ENCODE peak calls at places on chromosomes 2 and 18, in eight cellular contexts. One of them, this sample, is unnamed.

GRCh38 chr2:239902749-239903201 is 122.4 kb downstream of the NDUFA10 start:
- DNase-seq in cardiac muscle cell: no peak
- DNase-seq in fibroblast of lung: no peak
- DNase-seq in GM23338: peak; percentile 47
- DNase-seq in transverse colon: no peak
- DNase-seq in upper lobe of right lung: no peak
- DNase-seq in mucosa of descending colon: no peak
- DNase-seq in sigmoid colon: no peak
- DNase-seq in this sample: no peak

GRCh38 chr2:6877402-6878305 is at the start of gene RSAD2:
- DNase-seq in transverse colon: peak; percentile 22
- DNase-seq in fibroblast of lung: peak; percentile 42
- DNase-seq in mucosa of descending colon: peak; percentile 67
- DNase-seq in GM23338: no peak
- DNase-seq in sigmoid colon: no peak
- DNase-seq in upper lobe of right lung: no peak
- DNase-seq in cardiac muscle cell: peak; percentile 28
- DNase-seq in this sample: peak; percentile 66

GRCh38 chr2:157810037-157810436 is 66.1 kb downstream of the ACVR1 start:
- DNase-seq in fibroblast of lung: no peak
- DNase-seq in cardiac muscle cell: peak; percentile 48
- DNase-seq in sigmoid colon: no peak
- DNase-seq in mucosa of descending colon: no peak
- DNase-seq in upper lobe of right lung: no peak
- DNase-seq in transverse colon: no peak
- DNase-seq in GM23338: no peak
- DNase-seq in this sample: no peak

GRCh38 chr2:3641181-3641580 is 16.8 kb upstream of the ALLC start:
- DNase-seq in mucosa of descending colon: no peak
- DNase-seq in transverse colon: no peak
- DNase-seq in sigmoid colon: peak; percentile 42
- DNase-seq in GM23338: no peak
- DNase-seq in fibroblast of lung: no peak
- DNase-seq in cardiac muscle cell: no peak
- DNase-seq in upper lobe of right lung: peak; percentile 61
- DNase-seq in this sample: no peak

GRCh38 chr2:158049129-158049855 is 52.4 kb upstream of the UPP2 start:
- DNase-seq in transverse colon: no peak
- DNase-seq in fibroblast of lung: no peak
- DNase-seq in upper lobe of right lung: no peak
- DNase-seq in sigmoid colon: no peak
- DNase-seq in mucosa of descending colon: no peak
- DNase-seq in cardiac muscle cell: no peak
- DNase-seq in GM23338: no peak
- DNase-seq in this sample: no peak

GRCh38 chr18:46621111-46621766 is 35.8 kb downstream of the LOXHD1 start:
- DNase-seq in mucosa of descending colon: no peak
- DNase-seq in fibroblast of lung: no peak
- DNase-seq in GM23338: no peak
- DNase-seq in transverse colon: no peak
- DNase-seq in sigmoid colon: no peak
- DNase-seq in upper lobe of right lung: no peak
- DNase-seq in cardiac muscle cell: no peak
- DNase-seq in this sample: no peak

GRCh38 chr2:239380831-239381708 is 19.8 kb downstream of the HDAC4 start:
- DNase-seq in mucosa of descending colon: peak; percentile 34
- DNase-seq in fibroblast of lung: no peak
- DNase-seq in cardiac muscle cell: no peak
- DNase-seq in upper lobe of right lung: peak; percentile 66
- DNase-seq in transverse colon: peak; percentile 35
- DNase-seq in sigmoid colon: peak; percentile 62
- DNase-seq in GM23338: no peak
- DNase-seq in this sample: no peak

GRCh38 chr2:240946654-240947053 is 40.5 kb downstream of the CROCC2 start:
- DNase-seq in sigmoid colon: peak; percentile 32
- DNase-seq in transverse colon: peak; percentile 3
- DNase-seq in upper lobe of right lung: peak; percentile 64
- DNase-seq in fibroblast of lung: no peak
- DNase-seq in mucosa of descending colon: no peak
- DNase-seq in GM23338: no peak
- DNase-seq in cardiac muscle cell: no peak
- DNase-seq in this sample: peak; percentile 85

GRCh38 chr2:67216881-67217280 is 180.3 kb upstream of the ETAA1 start:
- DNase-seq in sigmoid colon: no peak
- DNase-seq in fibroblast of lung: no peak
- DNase-seq in transverse colon: no peak
- DNase-seq in cardiac muscle cell: no peak
- DNase-seq in GM23338: no peak
- DNase-seq in mucosa of descending colon: no peak
- DNase-seq in upper lobe of right lung: no peak
- DNase-seq in this sample: no peak

GRCh38 chr2:46802665-46803550 is 112.7 kb downstream of the MCFD2 start:
- DNase-seq in fibroblast of lung: no peak
- DNase-seq in GM23338: no peak
- DNase-seq in cardiac muscle cell: no peak
- DNase-seq in sigmoid colon: no peak
- DNase-seq in upper lobe of right lung: no peak
- DNase-seq in mucosa of descending colon: peak; percentile 49
- DNase-seq in transverse colon: no peak
- DNase-seq in this sample: peak; percentile 24

GRCh38 chr2:233789554-233789953 is 11.4 kb downstream of the MROH2A start:
- DNase-seq in GM23338: no peak
- DNase-seq in fibroblast of lung: no peak
- DNase-seq in transverse colon: no peak
- DNase-seq in mucosa of descending colon: no peak
- DNase-seq in cardiac muscle cell: no peak
- DNase-seq in sigmoid colon: no peak
- DNase-seq in upper lobe of right lung: peak; percentile 48
- DNase-seq in this sample: no peak

GRCh38 chr2:240425236-240425615 is 10.2 kb upstream of the GPC1 start:
- DNase-seq in upper lobe of right lung: no peak
- DNase-seq in cardiac muscle cell: no peak
- DNase-seq in GM23338: no peak
- DNase-seq in sigmoid colon: no peak
- DNase-seq in mucosa of descending colon: no peak
- DNase-seq in transverse colon: no peak
- DNase-seq in fibroblast of lung: no peak
- DNase-seq in this sample: no peak

GRCh38 chr2:9001229-9001628 is 2.3 kb downstream of the MBOAT2 start:
- DNase-seq in fibroblast of lung: peak; percentile 58
- DNase-seq in mucosa of descending colon: peak; percentile 46
- DNase-seq in upper lobe of right lung: no peak
- DNase-seq in GM23338: no peak
- DNase-seq in sigmoid colon: no peak
- DNase-seq in cardiac muscle cell: no peak
- DNase-seq in transverse colon: peak; percentile 23
- DNase-seq in this sample: peak; percentile 77

GRCh38 chr2:237429761-237430160 is 15.8 kb upstream of the COL6A3 start:
- DNase-seq in sigmoid colon: no peak
- DNase-seq in GM23338: no peak
- DNase-seq in fibroblast of lung: peak; percentile 68
- DNase-seq in upper lobe of right lung: peak; percentile 91
- DNase-seq in transverse colon: no peak
- DNase-seq in mucosa of descending colon: no peak
- DNase-seq in cardiac muscle cell: no peak
- DNase-seq in this sample: peak; percentile 63

GRCh38 chr2:106580241-106580640 is 93.1 kb downstream of the CD8B2 start:
- DNase-seq in fibroblast of lung: no peak
- DNase-seq in mucosa of descending colon: no peak
- DNase-seq in cardiac muscle cell: no peak
- DNase-seq in transverse colon: no peak
- DNase-seq in GM23338: no peak
- DNase-seq in sigmoid colon: no peak
- DNase-seq in upper lobe of right lung: peak; percentile 36
- DNase-seq in this sample: no peak

GRCh38 chr2:106582431-106583143 is 95.4 kb downstream of the CD8B2 start:
- DNase-seq in fibroblast of lung: peak; percentile 62
- DNase-seq in sigmoid colon: peak; percentile 91
- DNase-seq in upper lobe of right lung: peak; percentile 70
- DNase-seq in cardiac muscle cell: peak; percentile 89
- DNase-seq in transverse colon: peak; percentile 76
- DNase-seq in mucosa of descending colon: peak; percentile 78
- DNase-seq in GM23338: peak; percentile 86
- DNase-seq in this sample: peak; percentile 88

GRCh38 chr2:106581276-106581675 is 94.1 kb downstream of the CD8B2 start:
- DNase-seq in sigmoid colon: no peak
- DNase-seq in mucosa of descending colon: no peak
- DNase-seq in upper lobe of right lung: peak; percentile 33
- DNase-seq in cardiac muscle cell: no peak
- DNase-seq in transverse colon: no peak
- DNase-seq in GM23338: no peak
- DNase-seq in fibroblast of lung: no peak
- DNase-seq in this sample: no peak

GRCh38 chr2:106579750-106580197 is 92.6 kb downstream of the CD8B2 start:
- DNase-seq in upper lobe of right lung: peak; percentile 30
- DNase-seq in sigmoid colon: no peak
- DNase-seq in GM23338: no peak
- DNase-seq in fibroblast of lung: no peak
- DNase-seq in transverse colon: no peak
- DNase-seq in cardiac muscle cell: no peak
- DNase-seq in mucosa of descending colon: no peak
- DNase-seq in this sample: no peak

GRCh38 chr2:106581755-106582430 is 94.7 kb downstream of the CD8B2 start:
- DNase-seq in mucosa of descending colon: peak; percentile 48
- DNase-seq in GM23338: peak; percentile 55
- DNase-seq in upper lobe of right lung: peak; percentile 74
- DNase-seq in sigmoid colon: peak; percentile 86
- DNase-seq in cardiac muscle cell: peak; percentile 81
- DNase-seq in fibroblast of lung: peak; percentile 56
- DNase-seq in transverse colon: peak; percentile 51
- DNase-seq in this sample: peak; percentile 91
- H3K4me3 ChIP-seq in mucosa of descending colon: no peak overlapping the region
- H3K4me3 ChIP-seq in GM23338: peak overlapping the region; percentile 52
- H3K4me3 ChIP-seq in upper lobe of right lung: peak overlapping the region; percentile 19
- H3K4me3 ChIP-seq in sigmoid colon: peak overlapping the region; percentile 25
- H3K4me3 ChIP-seq in cardiac muscle cell: peak overlapping the region; percentile 24
- H3K4me3 ChIP-seq in fibroblast of lung: peak overlapping the region; percentile 41
- H3K4me3 ChIP-seq in transverse colon: no peak overlapping the region
- H3K4me3 ChIP-seq in this sample: peak overlapping the region; percentile 63

GRCh38 chr18:9926977-9927376 is 13.2 kb downstream of the VAPA start:
- DNase-seq in upper lobe of right lung: no peak
- DNase-seq in GM23338: no peak
- DNase-seq in mucosa of descending colon: no peak
- DNase-seq in sigmoid colon: no peak
- DNase-seq in fibroblast of lung: no peak
- DNase-seq in transverse colon: no peak
- DNase-seq in cardiac muscle cell: no peak
- DNase-seq in this sample: no peak

GRCh38 chr18:9930299-9930884 is 16.6 kb downstream of the VAPA start:
- DNase-seq in sigmoid colon: no peak
- DNase-seq in cardiac muscle cell: no peak
- DNase-seq in GM23338: no peak
- DNase-seq in fibroblast of lung: no peak
- DNase-seq in transverse colon: no peak
- DNase-seq in mucosa of descending colon: no peak
- DNase-seq in upper lobe of right lung: no peak
- DNase-seq in this sample: no peak

GRCh38 chr18:9927392-9928063 is 13.7 kb downstream of the VAPA start:
- DNase-seq in mucosa of descending colon: no peak
- DNase-seq in transverse colon: no peak
- DNase-seq in fibroblast of lung: no peak
- DNase-seq in GM23338: no peak
- DNase-seq in cardiac muscle cell: no peak
- DNase-seq in sigmoid colon: no peak
- DNase-seq in upper lobe of right lung: no peak
- DNase-seq in this sample: no peak

GRCh38 chr18:9931146-9931545 is 17.3 kb downstream of the VAPA start:
- DNase-seq in mucosa of descending colon: no peak
- DNase-seq in cardiac muscle cell: no peak
- DNase-seq in sigmoid colon: no peak
- DNase-seq in fibroblast of lung: no peak
- DNase-seq in transverse colon: no peak
- DNase-seq in upper lobe of right lung: no peak
- DNase-seq in GM23338: no peak
- DNase-seq in this sample: no peak

DNA sequence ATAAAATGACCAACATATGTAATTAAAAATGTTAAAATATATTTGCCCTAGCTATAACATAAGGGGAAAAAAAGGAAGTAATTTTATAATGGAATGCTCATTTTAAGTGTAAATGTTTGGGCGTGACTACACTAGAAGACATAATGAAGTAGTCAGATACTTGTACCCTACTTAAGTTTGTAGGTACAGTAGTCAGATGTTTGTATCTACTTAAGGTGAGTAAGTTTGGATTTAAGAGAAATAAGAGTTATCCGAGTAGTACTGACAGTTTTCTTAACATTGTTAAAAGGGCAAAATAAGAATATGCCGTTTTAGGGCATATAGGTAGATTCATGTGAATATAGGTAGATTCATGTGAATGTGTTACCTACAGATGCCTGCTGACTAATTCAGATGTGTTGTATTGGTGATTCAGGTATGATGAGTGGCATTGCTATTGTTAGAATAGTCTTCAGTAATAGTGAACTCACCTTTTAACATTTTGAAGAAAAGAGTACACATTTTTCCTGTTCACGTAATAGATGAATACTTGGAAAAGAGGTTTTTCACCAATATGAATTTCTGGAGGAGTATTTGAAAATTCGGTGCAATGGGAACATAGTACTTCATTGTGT is 14.9 kb downstream of the VAPA start:
- DNase-seq in upper lobe of right lung: no peak
- DNase-seq in sigmoid colon: no peak
- DNase-seq in GM23338: no peak
- DNase-seq in fibroblast of lung: no peak
- DNase-seq in transverse colon: no peak
- DNase-seq in mucosa of descending colon: no peak
- DNase-seq in cardiac muscle cell: no peak
- DNase-seq in this sample: no peak
- H3K4me1 ChIP-seq in upper lobe of right lung: peaks cover 72% of the 10 kb centered on the region
- H3K4me1 ChIP-seq in sigmoid colon: peaks cover 90% of the 10 kb centered on the region
- H3K4me1 ChIP-seq in GM23338: peaks cover 47% of the 10 kb centered on the region
- H3K4me1 ChIP-seq in fibroblast of lung: peaks cover 7% of the 10 kb centered on the region
- H3K4me1 ChIP-seq in transverse colon: peaks cover 27% of the 10 kb centered on the region
- H3K4me1 ChIP-seq in mucosa of descending colon: peaks cover 33% of the 10 kb centered on the region
- H3K4me1 ChIP-seq in cardiac muscle cell: peaks cover 14% of the 10 kb centered on the region
- H3K4me1 ChIP-seq in this sample: peaks cover 47% of the 10 kb centered on the region

DNA sequence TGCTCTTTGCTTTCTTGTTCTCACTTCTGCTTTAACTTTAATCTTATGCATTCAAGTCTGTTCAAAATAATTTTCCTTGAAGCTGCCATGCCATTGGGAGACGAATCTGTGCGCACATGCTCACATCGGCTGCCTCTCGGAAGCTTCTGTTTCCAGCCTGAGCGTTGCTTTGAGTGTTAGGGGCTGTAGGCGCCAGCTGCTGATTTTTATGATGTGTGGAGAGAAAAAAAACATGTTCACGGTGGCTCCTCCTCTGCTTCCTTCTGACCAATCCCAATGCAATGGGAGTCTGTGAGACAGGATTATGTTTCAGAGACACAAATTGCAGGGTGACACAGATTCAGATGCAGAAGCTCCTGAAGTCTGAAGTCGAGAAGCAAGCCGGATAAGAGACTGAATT is at the start of gene MC4R:
- DNase-seq in GM23338: peak; percentile 36
- DNase-seq in sigmoid colon: no peak
- DNase-seq in cardiac muscle cell: peak; percentile 74
- DNase-seq in upper lobe of right lung: no peak
- DNase-seq in mucosa of descending colon: peak; percentile 19
- DNase-seq in transverse colon: peak; percentile 17
- DNase-seq in fibroblast of lung: peak; percentile 80
- DNase-seq in this sample: peak; percentile 84
- H3K4me3 ChIP-seq in GM23338: no peak within 1 kb of the TSS
- H3K4me3 ChIP-seq in sigmoid colon: no peak within 1 kb of the TSS
- H3K4me3 ChIP-seq in cardiac muscle cell: peak within 1 kb of the TSS; percentile 4
- H3K4me3 ChIP-seq in upper lobe of right lung: peak within 1 kb of the TSS; percentile 19
- H3K4me3 ChIP-seq in mucosa of descending colon: no peak within 1 kb of the TSS
- H3K4me3 ChIP-seq in transverse colon: no peak within 1 kb of the TSS
- H3K4me3 ChIP-seq in fibroblast of lung: no peak within 1 kb of the TSS
- H3K4me3 ChIP-seq in this sample: peak within 1 kb of the TSS; percentile 74

GRCh38 chr2:190529486-190530104 is 4.9 kb downstream of the NEMP2 start:
- DNase-seq in cardiac muscle cell: no peak
- DNase-seq in transverse colon: no peak
- DNase-seq in sigmoid colon: no peak
- DNase-seq in fibroblast of lung: peak; percentile 14
- DNase-seq in upper lobe of right lung: no peak
- DNase-seq in mucosa of descending colon: no peak
- DNase-seq in GM23338: no peak
- DNase-seq in this sample: no peak
- H3K4me1 ChIP-seq in cardiac muscle cell: peaks cover 12% of the 10 kb centered on the region
- H3K4me1 ChIP-seq in transverse colon: no peaks in the 10 kb centered on the region
- H3K4me1 ChIP-seq in sigmoid colon: peaks cover 14% of the 10 kb centered on the region
- H3K4me1 ChIP-seq in fibroblast of lung: peaks cover 7% of the 10 kb centered on the region
- H3K4me1 ChIP-seq in upper lobe of right lung: peaks cover 35% of the 10 kb centered on the region
- H3K4me1 ChIP-seq in mucosa of descending colon: no peaks in the 10 kb centered on the region
- H3K4me1 ChIP-seq in GM23338: peaks cover 13% of the 10 kb centered on the region
- H3K4me1 ChIP-seq in this sample: peaks cover 14% of the 10 kb centered on the region

This sample was measured in GM23248.